ENCODE peak calls at places on chromosomes 4 and X, in five cellular contexts. L is stimulated activated CD8-positive, alpha-beta memory T cell treated with anti-CD3 and anti-CD28 coated beads, Interleukin-7, amount 100 ng/mL, for 1 hour; D is DMS153; U is SK-MEL-5; H is HS-5. G is an unnamed sample.

GRCh38 chr4:165974647-165975335 is 101.8 kb downstream of the TLL1 start:
- DNase-seq in L (no peak), D (no peak), U (no peak), H (no peak), G (peak)

GRCh38 chr4:74365761-74366160 is 816 bp downstream of the EREG start:
- DNase-seq in H (no peak), U (no peak), D (peak), L (no peak), G (no peak)

GRCh38 chr4:127782025-127782274 is 172 bp upstream of the HSPA4L start:
- DNase-seq in H (peak), U (peak), D (peak), L (no peak), G (peak)

GRCh38 chr4:3679851-3680311 is 86.3 kb upstream of the ADRA2C start:
- DNase-seq in L (no peak), H (no peak), U (no peak), D (no peak), G (no peak)

GRCh38 chrX:120463241-120463640 is 5.9 kb downstream of the LAMP2 start:
- DNase-seq in U (peak), H (no peak), D (peak), L (no peak), G (no peak)

GRCh38 chr4:186029731-186030421 is 39.1 kb upstream of the TLR3 start:
- DNase-seq in D (peak), U (no peak), H (no peak), L (no peak), G (no peak)

GRCh38 chr4:1402021-1402515 is 4.2 kb downstream of the NKX1-1 start:
- DNase-seq in L (no peak), H (no peak), U (no peak), D (no peak), G (no peak)

GRCh38 chrX:119605739-119606507 is at the start of gene NKRF:
- DNase-seq in D (peak), U (peak), H (peak), L (peak), G (peak)

GRCh38 chr4:153131478-153132069 is 72.7 kb upstream of the TRIM2 start:
- DNase-seq in D (no peak), L (no peak), H (no peak), U (no peak), G (no peak)

GRCh38 chr4:78706302-78706701 is 69.8 kb upstream of the BMP2K start:
- DNase-seq in L (no peak), H (no peak), D (no peak), U (no peak), G (no peak)

GRCh38 chr4:7195138-7195510 is 2.8 kb downstream of the SORCS2 start:
- DNase-seq in U (no peak), D (no peak), H (no peak), L (no peak), G (no peak)

GRCh38 chr4:84100071-84100470 is 399.0 kb downstream of the NKX6-1 start:
- DNase-seq in D (no peak), L (no peak), H (no peak), U (no peak), G (no peak)

GRCh38 chr4:4919926-4920325 is 60.5 kb downstream of the MSX1 start:
- DNase-seq in H (no peak), U (no peak), L (no peak), D (no peak), G (no peak)

GRCh38 chrX:141619336-141619735 is 29.8 kb downstream of the SPANXA2 start:
- DNase-seq in L (no peak), H (no peak), U (no peak), D (no peak), G (no peak)

GRCh38 chr4:172369471-172369959 is 556.3 kb downstream of the GALNTL6 start:
- DNase-seq in D (no peak), L (no peak), H (no peak), U (no peak), G (no peak)

GRCh38 chr4:153919667-153920066 is 130.8 kb upstream of the SFRP2 start:
- DNase-seq in D (no peak), H (no peak), U (no peak), L (no peak), G (no peak)

GRCh38 chr4:107248571-107248970 is 212.5 kb upstream of the DKK2 start:
- DNase-seq in U (no peak), L (no peak), D (no peak), H (no peak), G (peak)

GRCh38 chrX:25020391-25021131 is 4.8 kb upstream of the ARX start:
- DNase-seq in L (no peak), H (no peak), D (no peak), U (peak), G (no peak)

GRCh38 chr4:95949136-95949765 is 109.4 kb downstream of the PDHA2 start:
- DNase-seq in L (no peak), U (no peak), H (no peak), D (no peak), G (no peak)

GRCh38 chr4:168483786-168484185 is 3.5 kb upstream of the DDX60L start:
- DNase-seq in H (peak), U (no peak), D (no peak), L (no peak), G (peak)

GRCh38 chrX:41407816-41408215 is 39.3 kb upstream of the NYX start:
- DNase-seq in L (no peak), H (no peak), U (no peak), D (no peak), G (no peak)

GRCh38 chr4:74181225-74181624 is 23.3 kb downstream of the MTHFD2L start:
- DNase-seq in L (no peak), H (no peak), D (no peak), U (no peak), G (peak)

GRCh38 chrX:103510031-103510430 is 9.3 kb downstream of the RAB40A start:
- DNase-seq in L (no peak), D (no peak), H (no peak), U (no peak), G (no peak)

GRCh38 chr4:84099591-84099990 is 399.5 kb downstream of the NKX6-1 start:
- DNase-seq in L (no peak), H (no peak), U (no peak), D (no peak), G (no peak)

GRCh38 chrX:103877571-103877970 is 45.5 kb upstream of the RAB9B start:
- DNase-seq in L (no peak), D (no peak), U (no peak), H (no peak), G (no peak)

GRCh38 chrX:132692066-132692465 is 203.2 kb upstream of the MBNL3 start:
- DNase-seq in L (no peak), U (no peak), D (no peak), H (no peak), G (no peak)

GRCh38 chr4:10093801-10094552 is 22.6 kb downstream of the WDR1 start:
- DNase-seq in H (no peak), U (no peak), L (no peak), D (no peak), G (no peak)

GRCh38 chr4:108270466-108271450 is 102.0 kb upstream of the LEF1 start:
- DNase-seq in L (no peak), H (peak), U (no peak), D (no peak), G (peak)

GRCh38 chr4:139550724-139551429 is 5.1 kb downstream of the SETD7 start:
- DNase-seq in U (no peak), H (no peak), L (no peak), D (no peak), G (no peak)

GRCh38 chrX:15674899-15675489 is 10.4 kb upstream of the CLTRN start:
- DNase-seq in L (peak), H (peak), U (peak), D (peak), G (peak)

G was measured in foreskin keratinocyte.